ENCODE peak calls at places on chromosomes 4 and X, in six cellular contexts. N is vagina; T is left ventricle myocardium superior; L is activated CD8-positive, alpha-beta T cell treated with anti-CD3 and anti-CD28 coated beads for 36 hours; Z is H9; V is HS-27A. P is an unnamed sample.

GRCh38 chrX:78029663-78030062 is 60.2 kb upstream of the PGAM4 start:
- DNase-seq in N (no peak), T (no peak), L (peak; percentile 26), Z (no peak), V (no peak), P (peak; percentile 5)

GRCh38 chr4:96352051-96352517 is 512.2 kb downstream of the PDHA2 start:
- DNase-seq in N (no peak), T (no peak), L (peak; percentile 8), Z (peak; percentile 32), V (no peak), P (peak; percentile 46)

GRCh38 chr4:179437962-179438361 is 1995.7 kb upstream of the AGA start:
- DNase-seq in N (no peak), T (no peak), L (no peak), Z (no peak), V (no peak), P (no peak)

GRCh38 chrX:79515529-79515928 is 148.4 kb upstream of the ITM2A start:
- DNase-seq in N (no peak), T (no peak), L (no peak), Z (no peak), V (no peak), P (no peak)

GRCh38 chr4:1766336-1767057 is 26.6 kb upstream of the FGFR3 start:
- DNase-seq in N (no peak), T (no peak), L (no peak), Z (peak; percentile 70), V (no peak), P (no peak)

GRCh38 chrX:69130448-69130847 is 34.8 kb downstream of the PJA1 start:
- DNase-seq in N (no peak), T (no peak), L (no peak), Z (no peak), V (no peak), P (no peak)

GRCh38 chr4:121957266-121957665 is 5.4 kb upstream of the TRPC3 start:
- DNase-seq in N (no peak), T (no peak), L (no peak), Z (no peak), V (no peak), P (no peak)

GRCh38 chr4:39043697-39044363 is 11.6 kb upstream of the TMEM156 start:
- DNase-seq in N (no peak), T (no peak), L (peak; percentile 63), Z (no peak), V (no peak), P (peak; percentile 14)

GRCh38 chr4:106414366-106414765 is 45.8 kb upstream of the GIMD1 start:
- DNase-seq in N (no peak), T (no peak), L (no peak), Z (no peak), V (peak; percentile 46), P (no peak)

GRCh38 chr4:8356856-8357255 is 83.7 kb downstream of the ACOX3 start:
- DNase-seq in N (no peak), T (no peak), L (no peak), Z (peak; percentile 20), V (no peak), P (no peak)

GRCh38 chrX:92213781-92214180 is 434.6 kb downstream of the PCDH11X start:
- DNase-seq in N (no peak), T (no peak), L (no peak), Z (no peak), V (no peak), P (no peak)

GRCh38 chrX:3129256-3129655 is 88.0 kb downstream of the ARSF start:
- DNase-seq in N (no peak), T (no peak), L (no peak), Z (no peak), V (no peak), P (no peak)

GRCh38 chr4:48333587-48333986 is 7.7 kb upstream of the SLAIN2 start:
- DNase-seq in N (no peak), T (no peak), L (no peak), Z (no peak), V (no peak), P (no peak)

GRCh38 chr4:148651991-148652390 is 209.8 kb upstream of the NR3C2 start:
- DNase-seq in N (no peak), T (no peak), L (no peak), Z (no peak), V (no peak), P (no peak)

GRCh38 chr4:80462537-80463207 is 127.1 kb downstream of the CFAP299 start:
- DNase-seq in N (no peak), T (no peak), L (no peak), Z (no peak), V (no peak), P (no peak)

GRCh38 chr4:8044699-8045098 is 105.0 kb upstream of the AFAP1 start:
- DNase-seq in N (no peak), T (no peak), L (no peak), Z (no peak), V (no peak), P (no peak)

GRCh38 chr4:38150021-38150671 is 189.9 kb downstream of the PTTG2 start:
- DNase-seq in N (no peak), T (no peak), L (no peak), Z (no peak), V (no peak), P (no peak)

GRCh38 chr4:139887378-139887801 is 221.8 kb downstream of the MGST2 start:
- DNase-seq in N (no peak), T (no peak), L (no peak), Z (no peak), V (no peak), P (no peak)